ENCODE peak calls at places on chromosomes 7 and 10, in four cellular contexts. P, F, X and Q are unnamed samples. For H3K4me1, the result is how much of the 10 kb centered on the place peaks cover.

GRCh38 chr7:128153436-128153835 is 87.6 kb upstream of the LEP start:
- DNase-seq in P (no peak), F (no peak), X (no peak), Q (no peak)

GRCh38 chr7:159149488-159149887 is 4.8 kb upstream of the VIPR2 start:
- DNase-seq in P (no peak), F (no peak), X (no peak), Q (no peak)

GRCh38 chr7:135321556-135321955 is 87.9 kb downstream of the STRA8 start:
- DNase-seq in P (no peak), F (no peak), X (no peak), Q (no peak)

GRCh38 chr10:97539523-97540200 is 32.9 kb upstream of the ANKRD2 start:
- DNase-seq in P (peak), F (no peak), X (no peak), Q (peak)

GRCh38 chr10:77070892-77071595 is 566.6 kb downstream of the KCNMA1 start:
- DNase-seq in P (no peak), F (no peak), X (peak), Q (no peak)

GRCh38 chr10:122999347-122999746 is 9.2 kb downstream of the IKZF5 start:
- DNase-seq in P (no peak), F (no peak), X (no peak), Q (no peak)

GRCh38 chr10:36730316-36730715 is 395.1 kb upstream of the ANKRD30A start:
- DNase-seq in P (no peak), F (no peak), X (no peak), Q (no peak)

GRCh38 chr7:120794100-120794729 is 63.7 kb downstream of the TSPAN12 start:
- DNase-seq in P (no peak), F (peak), X (no peak), Q (no peak)

GRCh38 chr7:158702944-158703343 is 1.7 kb downstream of the NCAPG2 start:
- DNase-seq in P (no peak), F (no peak), X (no peak), Q (no peak)

GRCh38 chr7:45863715-45864114 is 9.2 kb downstream of the CCDC201 start:
- DNase-seq in P (no peak), F (no peak), X (no peak), Q (no peak)

GRCh38 chr7:128017460-128017859 is 13.8 kb downstream of the LRRC4 start:
- DNase-seq in P (no peak), F (no peak), X (no peak), Q (no peak)

GRCh38 chr7:151062399-151063211 is 3.2 kb downstream of the SLC4A2 start:
- DNase-seq in P (peak), F (no peak), X (no peak), Q (no peak)

GRCh38 chr7:46215987-46216567 is 295.0 kb upstream of the IGFBP3 start:
- DNase-seq in P (peak), F (no peak), X (no peak), Q (no peak)

GRCh38 chr10:49539320-49539885 is 482 bp upstream of the ERCC6 start:
- DNase-seq in P (peak), F (no peak), X (peak), Q (no peak)

GRCh38 chr10:111532139-111532538 is 455.3 kb downstream of the ADRA2A start:
- DNase-seq in P (no peak), F (no peak), X (no peak), Q (no peak)

GRCh38 chr10:63266337-63267327 is 133.5 kb downstream of the NRBF2 start:
- DNase-seq in P (no peak), F (no peak), X (no peak), Q (no peak)

GRCh38 chr10:43821103-43821502 is 172.4 kb upstream of the ZNF32 start:
- DNase-seq in P (no peak), F (no peak), X (no peak), Q (no peak)

GRCh38 chr10:110207805-110208613 is 604 bp downstream of the MXI1 start:
- DNase-seq in P (peak), F (no peak), X (peak), Q (peak)

GRCh38 chr7:117113871-117114270 is 160.6 kb downstream of the ST7 start:
- DNase-seq in P (no peak), F (no peak), X (no peak), Q (no peak)

GRCh38 chr7:17939111-17939669 is 1.1 kb downstream of the SNX13 start:
- DNase-seq in P (peak), F (no peak), X (no peak), Q (no peak)

GRCh38 chr10:70596110-70596798 is 6.3 kb downstream of the PRF1 start:
- DNase-seq in P (peak), F (no peak), X (no peak), Q (no peak)

GRCh38 chr10:59019603-59020002 is 156.8 kb upstream of the PHYHIPL start:
- DNase-seq in P (no peak), F (no peak), X (no peak), Q (no peak)

GRCh38 chr7:158657189-158657746 is 47.3 kb downstream of the NCAPG2 start:
- DNase-seq in P (no peak), F (no peak), X (no peak), Q (no peak)

GRCh38 chr10:12333382-12334185 is 15.8 kb upstream of the CAMK1D start:
- DNase-seq in P (peak), F (peak), X (peak), Q (peak)

GRCh38 chr10:77687621-77688020 is 50.0 kb upstream of the KCNMA1 start:
- DNase-seq in P (no peak), F (no peak), X (no peak), Q (no peak)

GRCh38 chr10:131833446-131834080 is 67.2 kb upstream of the PPP2R2D start:
- DNase-seq in P (no peak), F (no peak), X (peak), Q (no peak)

GRCh38 chr10:75530337-75530736 is 98.9 kb downstream of the LRMDA start:
- DNase-seq in P (no peak), F (no peak), X (no peak), Q (peak)
- H3K4me3 ChIP-seq in P (no peak), F (no peak), X (no peak), Q (no peak)

DNA sequence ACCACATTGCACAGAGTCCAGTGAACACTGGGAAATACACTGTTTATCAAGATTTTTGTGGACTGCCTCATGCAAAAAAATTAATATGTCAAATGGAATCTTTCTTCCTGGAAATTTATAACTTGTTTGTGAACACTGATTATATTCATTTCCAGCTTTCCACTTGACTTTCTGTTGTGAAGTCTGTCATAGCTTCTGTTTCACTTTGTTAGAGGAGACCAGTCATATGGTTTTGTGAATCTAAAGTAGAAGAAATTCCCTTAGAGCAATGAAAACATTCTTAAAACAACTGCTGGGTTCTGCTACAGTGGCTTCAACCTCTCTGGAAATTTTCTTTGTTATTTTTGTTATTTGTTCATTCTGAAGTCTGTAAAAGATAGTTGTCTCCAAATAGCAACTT is 349.5 kb upstream of the NFE2L3 start:
- DNase-seq in P (no peak), F (no peak), X (no peak), Q (no peak)
- H3K27ac ChIP-seq in P (no peak), F (no peak), X (peak), Q (peak)

GRCh38 chr7:26200113-26200443 is 468 bp downstream of the HNRNPA2B1 start:
- DNase-seq in P (peak), F (no peak), X (peak), Q (no peak)

GRCh38 chr7:26199301-26200112 is 1.0 kb downstream of the HNRNPA2B1 start:
- DNase-seq in P (peak), F (no peak), X (peak), Q (peak)

GRCh38 chr7:26202019-26202985 is 757 bp downstream of the CBX3 start:
- DNase-seq in P (peak), F (no peak), X (peak), Q (no peak)

GRCh38 chr7:26201261-26202018 is at the start of gene CBX3:
- DNase-seq in P (peak), F (no peak), X (peak), Q (peak)

DNA sequence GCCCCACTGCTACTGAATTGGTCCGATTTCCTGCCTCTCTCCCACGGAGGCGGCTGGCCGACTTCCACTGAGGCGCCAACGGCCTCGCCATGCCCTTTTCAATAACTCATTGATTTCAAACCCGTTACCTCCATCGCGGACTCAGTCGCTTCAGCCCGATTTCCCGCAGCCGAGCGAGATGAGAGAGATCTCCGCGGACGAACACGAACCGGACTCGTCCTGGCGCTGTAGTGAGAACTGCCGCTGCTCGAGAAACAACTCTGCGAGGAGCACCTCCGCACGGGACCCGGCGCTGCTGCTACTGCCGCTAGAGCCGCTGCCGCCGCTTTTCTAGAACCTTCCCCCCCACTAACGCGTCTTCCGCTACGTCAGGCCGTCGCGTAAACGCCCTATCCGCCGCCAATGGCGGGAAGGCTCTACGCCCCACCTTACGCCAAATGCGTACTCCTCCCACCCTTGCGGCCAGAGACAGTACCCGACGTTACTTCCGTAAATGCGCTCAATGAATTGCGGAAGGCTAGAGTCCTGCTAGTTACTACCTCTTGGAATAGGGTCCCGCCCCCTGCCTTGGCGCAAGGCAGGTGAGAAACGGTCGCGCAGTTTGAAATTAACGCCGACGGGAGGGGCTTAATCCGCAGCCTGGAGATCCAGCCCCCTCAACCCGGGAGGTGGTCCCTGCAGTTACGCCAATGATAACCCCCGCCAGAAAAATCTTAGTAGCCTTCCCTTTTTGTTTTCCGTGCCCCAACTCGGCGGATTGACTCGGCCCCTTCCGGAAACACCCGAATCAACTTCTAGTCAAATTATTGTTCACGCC is at the start of gene HNRNPA2B1:
- DNase-seq in P (peak), F (peak), X (peak), Q (peak)
- H3K4me1 ChIP-seq in P (under half), F (under half), X (under half), Q (under half)

DNA sequence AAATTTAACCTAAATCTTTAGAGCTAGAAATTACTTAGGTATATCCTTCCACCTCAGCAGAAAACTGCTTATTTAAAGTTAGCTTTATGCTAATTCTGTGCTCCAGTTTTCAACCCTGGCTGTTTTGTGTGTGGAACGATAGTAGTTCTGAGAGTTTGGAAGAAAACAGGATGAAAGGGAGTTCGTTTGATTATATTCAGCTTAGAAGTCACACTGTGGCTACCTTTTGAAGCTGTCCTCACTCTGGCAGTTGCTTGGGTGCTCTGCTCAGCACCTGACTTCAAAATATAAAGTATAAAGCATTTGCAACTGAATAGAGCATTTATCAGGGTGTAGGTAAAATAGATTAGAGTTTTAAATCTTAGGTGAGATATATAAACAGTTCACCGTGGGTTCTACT is 2.7 kb upstream of the ASCC1 start:
- DNase-seq in P (no peak), F (no peak), X (no peak), Q (no peak)
- H3K4me3 ChIP-seq in P (no peak), F (peak), X (peak), Q (peak)

DNA sequence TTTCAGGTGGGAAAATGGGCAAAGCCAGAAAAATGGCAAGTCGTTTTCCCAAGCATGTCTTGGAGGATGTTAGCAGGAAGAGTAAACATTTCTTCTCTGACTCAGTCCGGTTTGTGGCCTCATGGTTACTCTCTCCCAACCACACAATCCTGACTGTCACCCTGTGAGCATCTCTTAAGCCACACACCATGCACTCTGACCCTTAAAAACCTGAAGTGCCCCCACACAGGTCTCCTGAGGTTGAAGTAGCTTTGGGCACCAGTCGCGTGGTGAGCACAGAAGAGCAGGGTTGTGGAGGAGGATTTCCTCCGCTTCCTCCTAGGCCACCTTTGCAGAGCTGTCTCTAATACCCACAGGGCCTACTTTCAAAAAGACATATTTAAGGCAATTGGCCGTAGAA is 387.3 kb upstream of the NPVF start:
- DNase-seq in P (no peak), F (no peak), X (no peak), Q (no peak)
- H3K27ac ChIP-seq in P (peak), F (no peak), X (peak), Q (peak)

GRCh38 chr7:43443380-43443779 is 139.5 kb upstream of the STK17A start:
- DNase-seq in P (no peak), F (no peak), X (no peak), Q (no peak)

GRCh38 chr7:43441217-43441616 is 141.7 kb upstream of the STK17A start:
- DNase-seq in P (no peak), F (no peak), X (no peak), Q (no peak)

GRCh38 chr7:43438897-43439479 is 143.9 kb upstream of the STK17A start:
- DNase-seq in P (no peak), F (no peak), X (no peak), Q (no peak)

GRCh38 chr7:43444711-43445578 is 138.0 kb upstream of the STK17A start:
- DNase-seq in P (no peak), F (no peak), X (no peak), Q (no peak)

DNA sequence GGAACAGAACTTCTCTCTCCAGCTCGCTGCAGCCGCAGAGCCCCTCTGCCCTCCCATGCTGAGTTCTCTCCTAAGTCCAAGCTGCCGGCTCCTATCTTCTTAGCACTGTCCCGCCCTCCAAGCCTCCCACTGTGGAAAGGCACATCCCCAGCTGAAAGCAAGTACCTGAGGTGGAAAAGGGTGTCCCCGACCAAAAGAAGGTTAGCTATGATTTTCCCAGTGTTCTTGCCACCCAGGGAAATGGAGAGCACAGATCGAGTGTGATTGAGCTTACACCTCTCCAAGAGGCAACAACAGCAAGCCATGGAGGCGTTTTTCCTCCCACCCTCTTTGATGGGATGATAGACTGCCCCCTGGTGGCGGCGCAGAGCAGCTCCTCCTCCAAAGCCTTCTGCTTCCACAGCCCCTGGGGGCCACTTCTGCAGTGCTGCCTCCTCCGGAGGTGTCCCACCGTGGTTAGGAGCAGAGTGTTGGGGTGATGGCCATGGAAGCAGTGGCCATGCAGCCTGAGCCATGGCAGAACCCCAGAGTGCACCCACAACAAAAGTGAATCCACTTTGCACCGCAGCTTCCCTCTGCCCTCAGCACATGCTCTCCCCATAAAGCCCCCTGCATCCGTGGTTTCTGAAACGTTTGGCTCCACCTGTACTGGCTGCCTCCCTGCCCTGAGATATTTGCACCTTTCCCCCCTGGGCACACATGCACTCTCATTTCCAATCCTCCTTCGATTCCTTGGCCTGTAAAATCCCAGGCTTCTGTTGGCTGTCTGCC is 143.1 kb upstream of the STK17A start:
- DNase-seq in P (peak), F (no peak), X (no peak), Q (no peak)
- H3K4me1 ChIP-seq in P (under half), F (under half), X (under half), Q (under half)

GRCh38 chr7:22194633-22195273 is 162.2 kb downstream of the RAPGEF5 start:
- DNase-seq in P (no peak), F (no peak), X (no peak), Q (no peak)
- H3K4me3 ChIP-seq in P (no peak), F (no peak), X (no peak), Q (no peak)